ENCODE peak calls at places on chromosomes 7 and 10, in four cellular contexts. P is HepG2, T is K562, K is GM12878. G is an unnamed sample.

GRCh38 chr10:12717981-12718707 is 283.4 kb downstream of the CCDC3 start:
- DNase-seq in P (peak), T (no peak), K (no peak), G (no peak)

GRCh38 chr7:104650991-104651680 is 322.7 kb downstream of the LHFPL3 start:
- DNase-seq in P (no peak), T (no peak), K (no peak), G (no peak)

GRCh38 chr10:94012834-94013830 is 19.4 kb downstream of the PLCE1 start:
- DNase-seq in P (no peak), T (no peak), K (no peak), G (no peak)

GRCh38 chr7:97697396-97697795 is 34.5 kb upstream of the TAC1 start:
- DNase-seq in P (no peak), T (no peak), K (no peak), G (no peak)

GRCh38 chr10:77505431-77506334 is 131.9 kb downstream of the KCNMA1 start:
- DNase-seq in P (no peak), T (no peak), K (no peak), G (no peak)

GRCh38 chr10:60238408-60239100 is 151.1 kb downstream of the ANK3 start:
- DNase-seq in P (no peak), T (peak), K (peak), G (peak)

GRCh38 chr10:124545346-124545745 is 83.7 kb downstream of the LHPP start:
- DNase-seq in P (no peak), T (no peak), K (no peak), G (no peak)

GRCh38 chr7:28573751-28574295 is 161.5 kb downstream of the CREB5 start:
- DNase-seq in P (no peak), T (no peak), K (no peak), G (no peak)

GRCh38 chr7:34939175-34939574 is 98.1 kb downstream of the DPY19L1 start:
- DNase-seq in P (peak), T (no peak), K (no peak), G (no peak)

GRCh38 chr10:44393051-44393630 is 8.2 kb upstream of the CXCL12 start:
- DNase-seq in P (no peak), T (no peak), K (no peak), G (peak)

GRCh38 chr10:125515571-125515970 is 167.4 kb downstream of the TEX36 start:
- DNase-seq in P (no peak), T (no peak), K (no peak), G (no peak)

GRCh38 chr7:81833401-81833800 is 63.6 kb upstream of the HGF start:
- DNase-seq in P (no peak), T (no peak), K (no peak), G (no peak)

GRCh38 chr7:139901411-139901810 is 72.3 kb downstream of the TBXAS1 start:
- DNase-seq in P (no peak), T (no peak), K (no peak), G (no peak)

GRCh38 chr7:154914580-154915380 is 88.1 kb downstream of the PAXIP1 start:
- DNase-seq in P (no peak), T (no peak), K (no peak), G (no peak)

GRCh38 chr7:154912921-154913644 is 89.8 kb downstream of the PAXIP1 start:
- DNase-seq in P (no peak), T (no peak), K (no peak), G (no peak)

GRCh38 chr7:154911862-154912261 is 91.1 kb downstream of the PAXIP1 start:
- DNase-seq in P (no peak), T (no peak), K (no peak), G (no peak)

GRCh38 chr7:154915600-154915999 is 87.3 kb downstream of the PAXIP1 start:
- DNase-seq in P (no peak), T (no peak), K (no peak), G (no peak)

GRCh38 chr7:154913645-154914579 is 89.0 kb downstream of the PAXIP1 start:
- DNase-seq in P (peak), T (peak), K (no peak), G (peak)
- TF ChIP-seq BHLHE40 in P (no peak), T (no peak), K (no peak), G (no peak)

GRCh38 chr10:7206407-7207127 is 204.3 kb downstream of the SFMBT2 start:
- DNase-seq in P (no peak), T (no peak), K (no peak), G (no peak)

GRCh38 chr10:7210516-7210915 is 200.3 kb downstream of the SFMBT2 start:
- DNase-seq in P (no peak), T (no peak), K (no peak), G (no peak)

GRCh38 chr10:7211857-7212577 is 198.8 kb downstream of the SFMBT2 start:
- DNase-seq in P (no peak), T (no peak), K (no peak), G (no peak)
- TF ChIP-seq FOXM1 in P (no peak), T (no peak), K (no peak), G (no peak)

DNA sequence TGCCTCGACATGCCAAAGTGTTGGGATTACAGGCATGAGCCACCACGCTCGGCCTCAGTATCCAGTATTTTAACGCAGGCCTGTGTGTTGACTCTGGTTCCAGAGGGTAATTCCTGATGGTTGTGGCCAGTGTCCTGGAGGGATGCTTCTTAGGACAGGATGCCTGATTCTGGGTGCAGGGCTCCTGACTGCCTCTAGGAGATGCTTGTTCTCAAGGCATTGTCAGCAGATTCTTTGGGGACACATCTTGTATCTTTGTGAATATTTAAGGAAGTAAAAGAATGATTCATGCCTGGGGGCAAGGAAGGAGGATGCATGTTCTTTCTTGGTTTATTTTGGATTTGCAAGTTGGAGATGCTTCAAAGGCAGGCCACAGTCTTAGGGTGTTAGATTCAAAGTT is 2.2 kb downstream of the ZDHHC4 start:
- DNase-seq in P (peak), T (no peak), K (no peak), G (no peak)
- TF ChIP-seq SP1 in P (no peak), T (no peak), K (no peak), G (no peak)

GRCh38 chr7:70098905-70099672 is 500.8 kb downstream of the AUTS2 start:
- DNase-seq in P (no peak), T (no peak), K (no peak), G (no peak)

GRCh38 chr7:70097639-70098038 is 499.4 kb downstream of the AUTS2 start:
- DNase-seq in P (no peak), T (no peak), K (no peak), G (peak)

GRCh38 chr7:70093496-70093895 is 495.2 kb downstream of the AUTS2 start:
- DNase-seq in P (no peak), T (no peak), K (no peak), G (no peak)

GRCh38 chr7:70092314-70093303 is 494.3 kb downstream of the AUTS2 start:
- DNase-seq in P (no peak), T (no peak), K (no peak), G (peak)

DNA sequence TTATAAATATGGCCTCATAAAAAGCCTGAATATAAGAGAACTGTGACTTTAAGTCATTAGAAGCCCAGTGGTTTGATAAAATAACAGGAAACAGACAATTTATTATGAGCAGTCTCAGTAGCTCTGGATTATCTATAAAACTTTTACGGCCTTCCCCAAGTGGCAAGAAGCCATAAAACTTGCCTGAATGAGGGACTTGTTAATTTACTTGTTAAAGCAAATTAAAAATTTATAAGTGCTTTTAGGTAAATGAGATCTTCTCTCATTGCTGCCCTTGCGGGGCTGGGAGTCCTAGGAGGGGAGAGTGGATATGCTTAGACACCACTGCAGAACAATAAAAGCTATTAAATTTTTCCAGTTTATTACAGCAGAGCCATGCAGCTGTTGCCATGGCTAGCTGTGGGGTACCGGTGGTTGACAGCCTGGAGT is 499.9 kb downstream of the AUTS2 start:
- DNase-seq in P (no peak), T (no peak), K (no peak), G (peak)
- TF ChIP-seq BHLHE40 in P (no peak), T (no peak), K (no peak), G (no peak)

DNA sequence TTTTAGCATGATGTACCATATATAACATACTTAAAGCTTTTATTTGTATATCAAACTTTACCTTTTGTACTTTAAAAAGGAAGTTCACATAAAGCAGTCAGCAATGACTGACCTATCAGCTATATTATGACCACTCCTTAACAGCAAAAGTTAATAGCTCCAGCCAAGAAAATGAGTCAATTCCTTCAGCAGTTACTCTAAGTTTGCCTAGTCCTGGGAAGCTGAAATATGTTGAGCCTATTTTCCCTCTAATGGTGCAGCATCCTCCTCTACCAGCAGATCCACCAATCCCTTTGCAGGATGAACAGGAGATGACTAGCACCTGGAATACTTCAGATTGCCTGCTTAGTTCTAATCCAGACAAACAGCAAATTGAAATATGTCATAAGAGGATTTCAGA is 64.2 kb downstream of the CUL2 start:
- DNase-seq in P (no peak), T (no peak), K (no peak), G (no peak)
- TF ChIP-seq FOXM1 in P (no peak), T (no peak), K (no peak), G (no peak)

DNA sequence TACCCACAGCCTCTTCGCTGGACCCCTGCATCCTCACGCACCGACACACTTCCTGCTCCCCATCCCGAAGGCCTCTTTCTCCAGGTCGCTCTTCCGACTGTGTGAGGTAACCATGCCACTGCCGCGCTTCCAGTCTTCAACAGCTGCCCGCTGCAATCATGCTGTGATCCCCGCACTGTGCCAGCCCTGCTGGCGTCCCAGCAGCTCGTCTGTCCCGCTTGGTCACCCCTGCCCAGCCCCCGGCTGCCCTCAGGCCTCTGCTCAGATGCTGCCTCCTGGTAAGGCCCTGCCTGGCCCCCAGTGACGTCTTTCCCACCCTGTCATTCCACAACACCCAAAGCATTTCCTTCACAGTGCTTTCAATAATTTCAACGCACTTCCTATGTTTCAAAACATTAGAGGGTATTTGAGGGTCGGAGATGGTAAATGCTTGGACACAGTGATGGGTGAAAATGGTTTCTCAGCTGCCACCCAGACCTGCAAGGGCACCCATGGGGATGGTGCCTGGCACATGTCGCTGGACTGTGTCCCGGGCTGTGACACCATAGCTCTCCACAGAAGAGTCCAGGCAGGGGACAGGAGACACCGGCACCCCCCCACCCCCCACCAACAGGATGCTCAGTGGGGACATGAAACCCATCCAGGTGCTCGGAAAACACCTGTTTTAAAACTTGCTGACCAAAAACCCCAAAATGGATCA is 125.2 kb downstream of the MAD1L1 start:
- DNase-seq in P (no peak), T (no peak), K (no peak), G (no peak)
- TF ChIP-seq SP1 in P (no peak), T (no peak), K (no peak), G (no peak)

G was measured in HEK293T.